ENCODE peak calls at places on chromosomes 3 and 15, in six cellular contexts. Q is LNCaP clone FGC, B is NB4, F is endothelial cell, Y is fibroblast of the aortic adventitia, H is lower lobe of right lung. C is an unnamed sample.

GRCh38 chr15:59993950-59994401 is 10.1 kb upstream of the FOXB1 start:
- DNase-seq in Y (no peak), F (peak), Q (no peak), H (no peak), B (peak), C (no peak)

GRCh38 chr3:119184808-119185690 is 11.7 kb downstream of the UPK1B start:
- DNase-seq in H (no peak), B (no peak), Q (no peak), Y (peak), F (no peak), C (no peak)

GRCh38 chr15:74226761-74227540 is 9.2 kb upstream of the CCDC33 start:
- DNase-seq in H (no peak), F (no peak), Q (no peak), B (no peak), Y (no peak), C (no peak)

GRCh38 chr3:195893516-195893915 is 14.8 kb downstream of the TNK2 start:
- DNase-seq in Y (no peak), B (no peak), H (no peak), Q (no peak), F (no peak), C (peak)

GRCh38 chr3:7667774-7668173 is 806.9 kb downstream of the GRM7 start:
- DNase-seq in Q (no peak), H (no peak), Y (no peak), B (no peak), F (no peak), C (no peak)

GRCh38 chr15:64284037-64284436 is 71.9 kb downstream of the CSNK1G1 start:
- DNase-seq in F (no peak), H (no peak), Y (peak), B (peak), Q (no peak), C (no peak)

GRCh38 chr3:111906667-111907066 is 47.6 kb downstream of the PHLDB2 start:
- DNase-seq in Y (no peak), F (no peak), H (no peak), B (no peak), Q (no peak), C (no peak)

GRCh38 chr3:96059301-96059700 is 755.1 kb upstream of the EPHA6 start:
- DNase-seq in Q (no peak), H (no peak), F (no peak), Y (no peak), B (no peak), C (no peak)

GRCh38 chr15:40421246-40422157 is 15.9 kb downstream of the IVD start:
- DNase-seq in B (peak), F (peak), Q (no peak), H (peak), Y (peak), C (peak)

GRCh38 chr3:179464296-179465092 is 13.2 kb upstream of the GNB4 start:
- DNase-seq in B (peak), H (peak), Y (no peak), F (no peak), Q (no peak), C (no peak)

GRCh38 chr3:54967586-54968244 is 39.9 kb upstream of the LRTM1 start:
- DNase-seq in Y (peak), B (peak), Q (no peak), F (no peak), H (no peak), C (no peak)

GRCh38 chr15:97652041-97652440 is 308.5 kb upstream of the ARRDC4 start:
- DNase-seq in B (no peak), Q (no peak), H (no peak), Y (no peak), F (no peak), C (no peak)

GRCh38 chr3:125039041-125039896 is 16.5 kb downstream of the HEG1 start:
- DNase-seq in B (no peak), Y (peak), Q (no peak), F (no peak), H (no peak), C (no peak)

GRCh38 chr3:72844436-72844999 is 3.7 kb downstream of the SHQ1 start:
- DNase-seq in H (no peak), Y (peak), B (no peak), F (no peak), Q (no peak), C (no peak)

GRCh38 chr3:72977463-72977862 is 19.1 kb upstream of the PPP4R2 start:
- DNase-seq in B (no peak), F (no peak), H (no peak), Q (no peak), Y (no peak), C (no peak)

GRCh38 chr15:33440911-33441310 is 130.1 kb downstream of the RYR3 start:
- DNase-seq in F (no peak), H (no peak), B (peak), Q (no peak), Y (no peak), C (no peak)

GRCh38 chr3:37477275-37477674 is 302.9 kb upstream of the LRRFIP2 start:
- DNase-seq in B (no peak), Q (peak), F (no peak), Y (no peak), H (no peak), C (no peak)

GRCh38 chr3:142857056-142857455 is 31.8 kb downstream of the PCOLCE2 start:
- DNase-seq in H (no peak), Y (no peak), F (peak), Q (peak), B (peak), C (no peak)

GRCh38 chr15:61743352-61743909 is 316.8 kb downstream of the VPS13C start:
- DNase-seq in H (no peak), Y (no peak), B (no peak), Q (no peak), F (no peak), C (no peak)

GRCh38 chr3:120196333-120196732 is 88.7 kb downstream of the GPR156 start:
- DNase-seq in B (no peak), F (no peak), Y (no peak), H (no peak), Q (no peak), C (no peak)

GRCh38 chr15:68786753-68787152 is 33.9 kb downstream of the ANP32A start:
- DNase-seq in H (no peak), Y (no peak), Q (no peak), F (no peak), B (no peak), C (no peak)

GRCh38 chr3:151835751-151836550 is 22.0 kb downstream of the AADAC start:
- DNase-seq in H (no peak), B (peak), Y (peak), Q (no peak), F (no peak), C (no peak)

GRCh38 chr3:130894130-130894872 is 417 bp downstream of the ATP2C1 start:
- DNase-seq in H (peak), Q (no peak), F (peak), Y (peak), B (peak), C (peak)

GRCh38 chr3:135106445-135106844 is 311.4 kb downstream of the EPHB1 start:
- DNase-seq in Q (peak), F (peak), B (peak), H (no peak), Y (peak), C (no peak)

GRCh38 chr3:180926526-180926925 is 14.1 kb downstream of the FXR1 start:
- DNase-seq in F (no peak), B (no peak), Q (no peak), Y (no peak), H (no peak), C (no peak)

GRCh38 chr3:59235221-59236012 is 185.6 kb upstream of the CFAP20DC start:
- DNase-seq in B (no peak), Y (no peak), H (no peak), Q (no peak), F (no peak), C (no peak)

GRCh38 chr15:72540606-72541237 is 66.6 kb downstream of the ARIH1 start:
- DNase-seq in B (no peak), H (no peak), Q (no peak), F (no peak), Y (no peak), C (no peak)

GRCh38 chr15:68994149-68994548 is 20.3 kb upstream of the NOX5 start:
- DNase-seq in Y (peak), H (no peak), Q (no peak), F (no peak), B (no peak), C (no peak)

GRCh38 chr3:149314807-149315578 is 18.4 kb downstream of the TM4SF18 start:
- DNase-seq in Q (no peak), F (no peak), H (no peak), B (no peak), Y (peak), C (no peak)

GRCh38 chr3:196837819-196838420 is 29.8 kb upstream of the SENP5 start:
- DNase-seq in F (peak), Y (peak), Q (peak), H (peak), B (peak), C (peak)

GRCh38 chr3:172087827-172088580 is 48.6 kb downstream of the FNDC3B start:
- DNase-seq in B (no peak), H (no peak), Y (no peak), F (no peak), Q (no peak), C (no peak)

GRCh38 chr15:45399381-45400212 is 21.3 kb upstream of the GATM start:
- DNase-seq in H (no peak), Q (no peak), F (no peak), Y (peak), B (peak), C (no peak)

GRCh38 chr3:171883893-171884279 is 40.7 kb downstream of the TMEM212 start:
- DNase-seq in Q (no peak), B (no peak), Y (no peak), H (no peak), F (no peak), C (no peak)

GRCh38 chr3:38111201-38111600 is 25.7 kb downstream of the ACAA1 start:
- DNase-seq in B (no peak), Q (no peak), H (no peak), Y (no peak), F (no peak), C (no peak)

GRCh38 chr15:62752687-62753517 is 289.6 kb upstream of the TPM1 start:
- DNase-seq in F (no peak), H (no peak), Y (peak), Q (no peak), B (no peak), C (no peak)

GRCh38 chr15:88738796-88739195 is 64.4 kb upstream of the ACAN start:
- DNase-seq in H (no peak), F (no peak), Y (no peak), Q (no peak), B (no peak), C (no peak)

GRCh38 chr3:124694486-124694885 is 35.8 kb upstream of the UMPS start:
- DNase-seq in B (no peak), Q (no peak), Y (no peak), H (no peak), F (no peak), C (no peak)

GRCh38 chr3:57228734-57229505 is 1.4 kb downstream of the APPL1 start:
- DNase-seq in Q (no peak), H (no peak), B (peak), F (no peak), Y (peak), C (no peak)

GRCh38 chr3:44991326-44991725 is 15.3 kb downstream of the EXOSC7 start:
- DNase-seq in Y (no peak), Q (no peak), H (no peak), F (no peak), B (no peak), C (no peak)

DNA sequence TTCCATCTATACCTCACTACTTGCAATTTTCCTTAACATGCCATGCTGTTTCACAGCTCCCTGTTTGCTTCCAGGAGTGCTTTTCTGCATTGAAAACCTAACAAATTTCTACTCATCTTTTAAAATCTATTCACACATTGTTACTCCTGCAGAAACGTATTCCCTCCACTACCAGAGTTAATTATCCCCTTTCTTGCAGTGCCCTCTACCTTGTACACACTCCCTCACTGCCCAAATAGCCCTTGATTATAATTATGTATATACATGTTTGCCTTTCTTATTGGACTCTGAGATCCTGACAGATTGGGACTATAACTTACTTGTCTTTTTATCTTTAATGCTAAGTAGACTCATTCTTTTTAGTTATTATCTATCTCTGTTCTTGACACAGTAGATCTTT is 325.0 kb downstream of the OXSM start:
- DNase-seq in H (no peak), F (no peak), B (no peak), Q (no peak), Y (no peak), C (no peak)
- TF ChIP-seq CTCF in H (no peak), F (no peak), B (no peak), Q (no peak), Y (no peak), C (no peak)

GRCh38 chr3:40624189-40624754 is 99.5 kb downstream of the ZNF621 start:
- DNase-seq in Y (no peak), Q (no peak), B (peak), F (no peak), H (no peak), C (no peak)
- TF ChIP-seq CTCF in Y (no peak), Q (no peak), B (no peak), F (no peak), H (no peak), C (no peak)

GRCh38 chr15:67307889-67308597 is 53.5 kb downstream of the IQCH start:
- DNase-seq in Q (no peak), H (no peak), Y (no peak), F (no peak), B (no peak), C (no peak)
- TF ChIP-seq CTCF in Q (no peak), H (no peak), Y (no peak), F (no peak), B (no peak), C (no peak)

GRCh38 chr3:26118165-26118564 is 328.3 kb downstream of the OXSM start:
- DNase-seq in Q (peak), H (no peak), F (no peak), Y (no peak), B (peak), C (no peak)
- TF ChIP-seq CTCF in Q (peak), H (no peak), F (peak), Y (no peak), B (peak), C (no peak)

GRCh38 chr3:10772230-10773161 is 43.5 kb upstream of the SLC6A11 start:
- DNase-seq in B (peak), Y (peak), F (peak), H (no peak), Q (peak), C (no peak)
- TF ChIP-seq CTCF in B (peak), Y (no peak), F (peak), H (no peak), Q (peak), C (no peak)

GRCh38 chr3:139937674-139938279 is 2.8 kb downstream of the CLSTN2 start:
- DNase-seq in B (peak), Y (peak), H (no peak), Q (no peak), F (peak), C (no peak)

GRCh38 chr3:139935866-139936817 is 1.2 kb downstream of the CLSTN2 start:
- DNase-seq in B (no peak), Q (no peak), Y (no peak), F (peak), H (peak), C (no peak)

GRCh38 chr3:139934557-139935070 is 371 bp upstream of the CLSTN2 start:
- DNase-seq in H (peak), Q (no peak), B (no peak), F (peak), Y (no peak), C (no peak)

GRCh38 chr3:139939681-139940190 is 4.8 kb downstream of the CLSTN2 start:
- DNase-seq in Y (no peak), Q (no peak), F (no peak), H (no peak), B (no peak), C (no peak)

GRCh38 chr3:139935071-139935865 is at the start of gene CLSTN2:
- DNase-seq in F (peak), B (no peak), Q (no peak), H (peak), Y (peak), C (no peak)
- TF ChIP-seq CTCF in F (peak), B (no peak), Q (peak), H (no peak), Y (no peak), C (no peak)

GRCh38 chr3:184471439-184471838 is 90.1 kb upstream of the EPHB3 start:
- DNase-seq in Q (no peak), F (no peak), B (no peak), Y (no peak), H (no peak), C (no peak)

GRCh38 chr3:184465883-184466412 is 86.1 kb downstream of the CHRD start:
- DNase-seq in F (no peak), B (no peak), H (no peak), Y (no peak), Q (no peak), C (no peak)

GRCh38 chr3:184466413-184466960 is 86.6 kb downstream of the CHRD start:
- DNase-seq in F (no peak), Q (no peak), H (no peak), B (peak), Y (peak), C (peak)

GRCh38 chr3:184472723-184473419 is 88.7 kb upstream of the EPHB3 start:
- DNase-seq in Y (no peak), B (peak), F (peak), H (no peak), Q (no peak), C (peak)

GRCh38 chr3:184467171-184467570 is 87.3 kb downstream of the CHRD start:
- DNase-seq in B (no peak), Y (no peak), H (no peak), Q (no peak), F (no peak), C (no peak)
- TF ChIP-seq CTCF in B (no peak), Y (no peak), H (no peak), Q (no peak), F (no peak), C (no peak)

GRCh38 chr3:192409838-192410683 is 317.3 kb downstream of the FGF12 start:
- DNase-seq in H (no peak), F (peak), Y (no peak), B (no peak), Q (no peak), C (no peak)
- TF ChIP-seq CTCF in H (no peak), F (no peak), Y (no peak), B (no peak), Q (no peak), C (no peak)

C was measured in CD14-positive monocyte.